ENCODE peak calls at places on chromosomes 13 and 19, in eight cellular contexts. One of them, this sample, is unnamed.

GRCh38 chr13:102020611-102021216 is 381.1 kb downstream of the FGF14 start:
- DNase-seq in neural progenitor cell: no peak
- DNase-seq in thoracic aorta: no peak
- DNase-seq in IMR-90: no peak
- DNase-seq in body of pancreas: no peak
- DNase-seq in sigmoid colon: no peak
- DNase-seq in AG04450: no peak
- DNase-seq in cardiac muscle cell: no peak
- DNase-seq in this sample: no peak

GRCh38 chr19:46404039-46404883 is 9.1 kb downstream of the CCDC8 start:
- DNase-seq in neural progenitor cell: peak
- DNase-seq in thoracic aorta: no peak
- DNase-seq in IMR-90: peak
- DNase-seq in body of pancreas: peak
- DNase-seq in sigmoid colon: peak
- DNase-seq in AG04450: no peak
- DNase-seq in cardiac muscle cell: peak
- DNase-seq in this sample: peak

GRCh38 chr13:93690139-93690538 is 463.5 kb downstream of the GPC6 start:
- DNase-seq in neural progenitor cell: peak
- DNase-seq in thoracic aorta: no peak
- DNase-seq in IMR-90: peak
- DNase-seq in body of pancreas: no peak
- DNase-seq in sigmoid colon: no peak
- DNase-seq in AG04450: no peak
- DNase-seq in cardiac muscle cell: peak
- DNase-seq in this sample: peak

GRCh38 chr19:16273005-16273404 is 51.6 kb upstream of the KLF2 start:
- DNase-seq in neural progenitor cell: peak
- DNase-seq in thoracic aorta: no peak
- DNase-seq in IMR-90: no peak
- DNase-seq in body of pancreas: no peak
- DNase-seq in sigmoid colon: peak
- DNase-seq in AG04450: no peak
- DNase-seq in cardiac muscle cell: peak
- DNase-seq in this sample: no peak

GRCh38 chr13:89897681-89898080 is 1449.8 kb upstream of the MIR17HG start:
- DNase-seq in neural progenitor cell: no peak
- DNase-seq in thoracic aorta: no peak
- DNase-seq in IMR-90: no peak
- DNase-seq in body of pancreas: no peak
- DNase-seq in sigmoid colon: no peak
- DNase-seq in AG04450: no peak
- DNase-seq in cardiac muscle cell: no peak
- DNase-seq in this sample: no peak

GRCh38 chr19:54188224-54188871 is 1.0 kb downstream of the MBOAT7 start:
- DNase-seq in neural progenitor cell: peak
- DNase-seq in thoracic aorta: no peak
- DNase-seq in IMR-90: peak
- DNase-seq in body of pancreas: no peak
- DNase-seq in sigmoid colon: no peak
- DNase-seq in AG04450: no peak
- DNase-seq in cardiac muscle cell: no peak
- DNase-seq in this sample: peak

GRCh38 chr19:566844-567243 is 5.6 kb upstream of the BSG start:
- DNase-seq in neural progenitor cell: no peak
- DNase-seq in thoracic aorta: no peak
- DNase-seq in IMR-90: no peak
- DNase-seq in body of pancreas: no peak
- DNase-seq in sigmoid colon: peak
- DNase-seq in AG04450: no peak
- DNase-seq in cardiac muscle cell: no peak
- DNase-seq in this sample: no peak

GRCh38 chr13:29522044-29522685 is 73.3 kb downstream of the SLC7A1 start:
- DNase-seq in neural progenitor cell: no peak
- DNase-seq in thoracic aorta: peak
- DNase-seq in IMR-90: peak
- DNase-seq in body of pancreas: no peak
- DNase-seq in sigmoid colon: no peak
- DNase-seq in AG04450: no peak
- DNase-seq in cardiac muscle cell: no peak
- DNase-seq in this sample: peak

GRCh38 chr19:38033658-38034150 is 126.7 kb downstream of the SIPA1L3 start:
- DNase-seq in neural progenitor cell: peak
- DNase-seq in thoracic aorta: no peak
- DNase-seq in IMR-90: no peak
- DNase-seq in body of pancreas: no peak
- DNase-seq in sigmoid colon: no peak
- DNase-seq in AG04450: no peak
- DNase-seq in cardiac muscle cell: no peak
- DNase-seq in this sample: no peak

GRCh38 chr19:49210901-49211451 is 53.4 kb downstream of the TRPM4 start:
- DNase-seq in neural progenitor cell: peak
- DNase-seq in thoracic aorta: no peak
- DNase-seq in IMR-90: no peak
- DNase-seq in body of pancreas: no peak
- DNase-seq in sigmoid colon: no peak
- DNase-seq in AG04450: no peak
- DNase-seq in cardiac muscle cell: no peak
- DNase-seq in this sample: no peak
- H3K4me3 ChIP-seq in neural progenitor cell: peak
- H3K4me3 ChIP-seq in thoracic aorta: no peak
- H3K4me3 ChIP-seq in IMR-90: no peak
- H3K4me3 ChIP-seq in body of pancreas: no peak
- H3K4me3 ChIP-seq in sigmoid colon: peak
- H3K4me3 ChIP-seq in AG04450: no peak
- H3K4me3 ChIP-seq in cardiac muscle cell: no peak
- H3K4me3 ChIP-seq in this sample: no peak

DNA sequence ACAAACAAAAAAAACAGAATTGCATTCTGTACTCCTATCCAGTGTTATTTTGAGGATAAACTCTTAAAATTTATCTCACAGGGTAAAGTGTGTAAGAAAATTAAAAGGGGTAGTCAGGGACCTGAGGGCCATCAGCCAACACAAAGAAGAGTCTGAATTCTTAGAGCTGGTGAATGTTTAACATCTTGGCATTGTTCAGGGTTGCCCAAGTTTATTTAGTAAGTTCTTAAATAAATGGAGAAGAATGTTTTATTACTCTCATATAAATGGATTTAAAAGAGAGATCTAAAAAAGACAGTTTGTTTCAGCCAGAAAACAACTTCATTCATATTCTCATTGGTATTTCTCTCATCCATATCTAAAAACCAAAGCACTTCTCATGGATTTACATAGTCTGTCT is 171.7 kb downstream of the LACC1 start:
- DNase-seq in neural progenitor cell: no peak
- DNase-seq in thoracic aorta: no peak
- DNase-seq in IMR-90: no peak
- DNase-seq in body of pancreas: no peak
- DNase-seq in sigmoid colon: no peak
- DNase-seq in AG04450: no peak
- DNase-seq in cardiac muscle cell: no peak
- DNase-seq in this sample: no peak
- H3K27ac ChIP-seq in neural progenitor cell: no peak
- H3K27ac ChIP-seq in thoracic aorta: no peak
- H3K27ac ChIP-seq in IMR-90: no peak
- H3K27ac ChIP-seq in body of pancreas: no peak
- H3K27ac ChIP-seq in sigmoid colon: peak
- H3K27ac ChIP-seq in AG04450: no peak
- H3K27ac ChIP-seq in cardiac muscle cell: no peak
- H3K27ac ChIP-seq in this sample: peak

DNA sequence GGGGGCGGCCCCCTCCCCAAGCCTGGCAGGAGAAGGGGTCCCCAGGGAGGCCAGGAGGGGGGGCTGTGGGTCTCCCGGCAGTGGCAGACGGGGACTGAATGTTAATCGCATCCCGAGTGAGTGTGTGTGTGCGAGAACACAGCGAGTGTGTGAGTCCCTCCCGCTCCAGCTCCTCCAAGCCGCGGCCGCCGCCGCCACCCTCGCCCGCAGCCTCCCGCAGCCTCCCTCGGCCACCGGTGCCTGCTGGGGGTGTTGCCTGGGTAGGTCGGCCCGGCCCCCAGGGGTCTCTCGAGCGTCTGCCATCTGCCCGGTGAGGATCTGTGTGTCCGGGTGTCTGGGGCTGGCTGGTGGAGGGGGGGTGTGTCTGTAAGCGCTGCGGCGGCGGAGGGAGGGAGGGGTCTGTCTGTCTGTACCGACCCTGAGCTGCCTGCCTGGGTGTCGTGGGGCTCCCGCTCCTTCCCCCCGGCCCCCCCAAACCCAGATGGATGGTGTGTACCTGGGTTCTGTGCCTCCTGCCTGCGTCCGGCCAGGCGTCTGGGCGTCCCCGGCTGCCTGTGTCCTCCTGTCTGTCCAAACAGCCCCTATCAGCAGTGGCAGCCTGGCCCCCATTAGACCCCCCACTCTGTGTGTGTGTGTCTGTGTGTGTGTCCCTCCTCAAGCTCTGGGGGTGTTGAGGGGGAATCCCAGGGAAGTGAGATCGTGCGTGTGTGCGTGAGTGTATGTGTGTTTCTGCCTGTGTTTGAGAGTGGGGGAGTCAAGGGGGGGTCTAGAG is at the start of gene GRIN2D:
- DNase-seq in neural progenitor cell: peak
- DNase-seq in thoracic aorta: no peak
- DNase-seq in IMR-90: peak
- DNase-seq in body of pancreas: no peak
- DNase-seq in sigmoid colon: peak
- DNase-seq in AG04450: no peak
- DNase-seq in cardiac muscle cell: peak
- DNase-seq in this sample: peak
- H3K4me3 ChIP-seq in neural progenitor cell: peak
- H3K4me3 ChIP-seq in thoracic aorta: peak
- H3K4me3 ChIP-seq in IMR-90: peak
- H3K4me3 ChIP-seq in body of pancreas: no peak
- H3K4me3 ChIP-seq in sigmoid colon: no peak
- H3K4me3 ChIP-seq in AG04450: peak
- H3K4me3 ChIP-seq in cardiac muscle cell: peak
- H3K4me3 ChIP-seq in this sample: peak

DNA sequence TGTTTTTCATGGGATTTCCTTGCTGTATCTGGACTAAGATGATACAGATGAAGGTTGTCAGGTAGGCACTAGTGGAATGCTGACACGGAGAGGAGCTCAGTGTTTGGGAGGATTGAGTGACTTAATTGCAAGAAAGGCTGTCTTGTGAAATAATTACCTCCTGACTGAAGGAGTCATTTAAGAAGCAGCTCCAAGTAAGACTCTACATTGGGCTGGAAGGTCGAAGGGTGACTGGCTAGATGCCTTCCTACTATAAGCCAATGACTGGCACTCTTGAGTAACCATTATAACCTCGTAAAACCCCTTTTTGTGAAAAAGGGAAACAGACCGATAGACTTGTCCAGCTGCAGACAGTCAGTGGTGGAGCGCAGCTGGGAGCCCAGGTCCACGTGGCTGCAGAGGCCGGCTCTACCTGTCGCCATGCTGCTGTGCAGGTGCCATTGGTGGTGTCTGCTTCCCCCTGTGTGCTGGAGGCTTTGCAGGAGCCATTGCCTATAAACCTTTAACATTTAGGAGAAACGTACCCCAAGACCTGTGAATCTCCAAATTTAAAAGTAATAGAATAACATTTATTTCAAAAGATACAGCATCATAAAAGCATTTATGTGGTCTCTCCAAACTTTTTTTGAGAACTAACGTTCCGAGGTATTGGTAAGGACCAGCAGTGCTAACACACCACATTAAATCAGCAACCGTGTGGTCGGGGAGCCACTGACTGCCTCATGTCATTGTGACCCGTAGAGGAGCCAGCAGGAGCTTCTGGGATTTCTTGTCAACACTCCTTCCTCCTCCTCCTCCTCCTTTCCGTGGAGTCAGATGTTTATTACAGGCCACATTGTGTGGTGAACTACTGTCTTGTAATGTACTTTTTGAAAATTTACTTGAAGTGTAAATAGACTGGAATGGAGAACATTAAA is 80.4 kb upstream of the TEX29 start:
- DNase-seq in neural progenitor cell: no peak
- DNase-seq in thoracic aorta: no peak
- DNase-seq in IMR-90: no peak
- DNase-seq in body of pancreas: no peak
- DNase-seq in sigmoid colon: no peak
- DNase-seq in AG04450: no peak
- DNase-seq in cardiac muscle cell: no peak
- DNase-seq in this sample: no peak
- H3K27ac ChIP-seq in neural progenitor cell: no peak
- H3K27ac ChIP-seq in thoracic aorta: no peak
- H3K27ac ChIP-seq in IMR-90: no peak
- H3K27ac ChIP-seq in body of pancreas: no peak
- H3K27ac ChIP-seq in sigmoid colon: no peak
- H3K27ac ChIP-seq in AG04450: no peak
- H3K27ac ChIP-seq in cardiac muscle cell: no peak
- H3K27ac ChIP-seq in this sample: no peak

GRCh38 chr13:110907301-110907700 is 7.6 kb downstream of the ANKRD10 start:
- DNase-seq in neural progenitor cell: no peak
- DNase-seq in thoracic aorta: no peak
- DNase-seq in IMR-90: no peak
- DNase-seq in body of pancreas: no peak
- DNase-seq in sigmoid colon: no peak
- DNase-seq in AG04450: no peak
- DNase-seq in cardiac muscle cell: no peak
- DNase-seq in this sample: no peak

GRCh38 chr13:110910013-110910890 is 4.6 kb downstream of the ANKRD10 start:
- DNase-seq in neural progenitor cell: no peak
- DNase-seq in thoracic aorta: no peak
- DNase-seq in IMR-90: no peak
- DNase-seq in body of pancreas: no peak
- DNase-seq in sigmoid colon: no peak
- DNase-seq in AG04450: no peak
- DNase-seq in cardiac muscle cell: no peak
- DNase-seq in this sample: no peak

GRCh38 chr13:110911880-110912279 is 3.0 kb downstream of the ANKRD10 start:
- DNase-seq in neural progenitor cell: no peak
- DNase-seq in thoracic aorta: no peak
- DNase-seq in IMR-90: peak
- DNase-seq in body of pancreas: no peak
- DNase-seq in sigmoid colon: no peak
- DNase-seq in AG04450: no peak
- DNase-seq in cardiac muscle cell: no peak
- DNase-seq in this sample: no peak

GRCh38 chr13:110904748-110905147 is 10.1 kb downstream of the ANKRD10 start:
- DNase-seq in neural progenitor cell: no peak
- DNase-seq in thoracic aorta: no peak
- DNase-seq in IMR-90: no peak
- DNase-seq in body of pancreas: no peak
- DNase-seq in sigmoid colon: no peak
- DNase-seq in AG04450: no peak
- DNase-seq in cardiac muscle cell: no peak
- DNase-seq in this sample: no peak

GRCh38 chr13:110907951-110908898 is 6.6 kb downstream of the ANKRD10 start:
- DNase-seq in neural progenitor cell: no peak
- DNase-seq in thoracic aorta: no peak
- DNase-seq in IMR-90: peak
- DNase-seq in body of pancreas: peak
- DNase-seq in sigmoid colon: no peak
- DNase-seq in AG04450: no peak
- DNase-seq in cardiac muscle cell: no peak
- DNase-seq in this sample: no peak
- H3K4me3 ChIP-seq in neural progenitor cell: no peak
- H3K4me3 ChIP-seq in thoracic aorta: no peak
- H3K4me3 ChIP-seq in IMR-90: no peak
- H3K4me3 ChIP-seq in body of pancreas: no peak
- H3K4me3 ChIP-seq in sigmoid colon: no peak
- H3K4me3 ChIP-seq in AG04450: no peak
- H3K4me3 ChIP-seq in cardiac muscle cell: no peak
- H3K4me3 ChIP-seq in this sample: no peak

GRCh38 chr19:5106971-5107370 is 138.1 kb downstream of the KDM4B start:
- DNase-seq in neural progenitor cell: no peak
- DNase-seq in thoracic aorta: no peak
- DNase-seq in IMR-90: no peak
- DNase-seq in body of pancreas: no peak
- DNase-seq in sigmoid colon: no peak
- DNase-seq in AG04450: no peak
- DNase-seq in cardiac muscle cell: no peak
- DNase-seq in this sample: no peak
- H3K27ac ChIP-seq in neural progenitor cell: no peak
- H3K27ac ChIP-seq in thoracic aorta: no peak
- H3K27ac ChIP-seq in IMR-90: no peak
- H3K27ac ChIP-seq in body of pancreas: no peak
- H3K27ac ChIP-seq in sigmoid colon: no peak
- H3K27ac ChIP-seq in AG04450: no peak
- H3K27ac ChIP-seq in cardiac muscle cell: peak
- H3K27ac ChIP-seq in this sample: no peak